ENCODE peak calls at places on chromosomes 7 and 10, in five cellular contexts. One of them, this sample, is unnamed.

GRCh38 chr10:111384556-111384955 is 307.7 kb downstream of the ADRA2A start:
- DNase-seq in PC-3: no peak
- DNase-seq in fibroblast of mammary gland: no peak
- DNase-seq in germinal center: no peak
- DNase-seq in brain pericyte: no peak
- DNase-seq in this sample: no peak

GRCh38 chr7:50723888-50724287 is 58.8 kb downstream of the GRB10 start:
- DNase-seq in fibroblast of mammary gland: no peak
- DNase-seq in brain pericyte: no peak
- DNase-seq in PC-3: no peak
- DNase-seq in germinal center: no peak
- DNase-seq in this sample: no peak

GRCh38 chr7:18520450-18521235 is 25.1 kb downstream of the HDAC9 start:
- DNase-seq in brain pericyte: no peak
- DNase-seq in germinal center: no peak
- DNase-seq in PC-3: peak
- DNase-seq in fibroblast of mammary gland: peak
- DNase-seq in this sample: no peak

GRCh38 chr10:92290076-92290836 is 622 bp downstream of the CPEB3 start:
- DNase-seq in brain pericyte: no peak
- DNase-seq in germinal center: peak
- DNase-seq in fibroblast of mammary gland: peak
- DNase-seq in PC-3: peak
- DNase-seq in this sample: no peak

GRCh38 chr10:66940950-66941349 is 15.1 kb downstream of the LRRTM3 start:
- DNase-seq in germinal center: no peak
- DNase-seq in PC-3: no peak
- DNase-seq in fibroblast of mammary gland: no peak
- DNase-seq in brain pericyte: no peak
- DNase-seq in this sample: no peak

GRCh38 chr10:9140373-9140772 is 1085.9 kb downstream of the GATA3 start:
- DNase-seq in germinal center: no peak
- DNase-seq in PC-3: no peak
- DNase-seq in brain pericyte: no peak
- DNase-seq in fibroblast of mammary gland: no peak
- DNase-seq in this sample: no peak

GRCh38 chr10:132336064-132336746 is 4.2 kb downstream of the LRRC27 start:
- DNase-seq in fibroblast of mammary gland: no peak
- DNase-seq in germinal center: no peak
- DNase-seq in brain pericyte: no peak
- DNase-seq in PC-3: no peak
- DNase-seq in this sample: no peak

GRCh38 chr7:156460861-156461632 is 179.5 kb upstream of the RNF32 start:
- DNase-seq in brain pericyte: no peak
- DNase-seq in PC-3: no peak
- DNase-seq in fibroblast of mammary gland: no peak
- DNase-seq in germinal center: no peak
- DNase-seq in this sample: peak

GRCh38 chr7:54541941-54542618 is at the start of gene VSTM2A:
- DNase-seq in germinal center: no peak
- DNase-seq in brain pericyte: no peak
- DNase-seq in fibroblast of mammary gland: no peak
- DNase-seq in PC-3: no peak
- DNase-seq in this sample: no peak

GRCh38 chr7:5492249-5493020 is 68.8 kb upstream of the TNRC18 start:
- DNase-seq in fibroblast of mammary gland: no peak
- DNase-seq in germinal center: no peak
- DNase-seq in brain pericyte: no peak
- DNase-seq in PC-3: no peak
- DNase-seq in this sample: no peak

GRCh38 chr10:11057018-11057417 is 39.3 kb downstream of the CELF2 start:
- DNase-seq in germinal center: no peak
- DNase-seq in fibroblast of mammary gland: no peak
- DNase-seq in PC-3: no peak
- DNase-seq in brain pericyte: no peak
- DNase-seq in this sample: no peak

GRCh38 chr10:70445718-70446485 is 4.4 kb upstream of the NODAL start:
- DNase-seq in germinal center: no peak
- DNase-seq in fibroblast of mammary gland: peak
- DNase-seq in PC-3: no peak
- DNase-seq in brain pericyte: no peak
- DNase-seq in this sample: no peak

GRCh38 chr10:86256690-86257315 is 109.8 kb downstream of the GRID1 start:
- DNase-seq in germinal center: no peak
- DNase-seq in fibroblast of mammary gland: no peak
- DNase-seq in brain pericyte: no peak
- DNase-seq in PC-3: no peak
- DNase-seq in this sample: peak

GRCh38 chr7:157189405-157189804 is 50.7 kb downstream of the UBE3C start:
- DNase-seq in fibroblast of mammary gland: no peak
- DNase-seq in germinal center: no peak
- DNase-seq in brain pericyte: no peak
- DNase-seq in PC-3: no peak
- DNase-seq in this sample: no peak

GRCh38 chr7:149686449-149686848 is 86.9 kb downstream of the ZNF467 start:
- DNase-seq in brain pericyte: no peak
- DNase-seq in fibroblast of mammary gland: no peak
- DNase-seq in PC-3: no peak
- DNase-seq in germinal center: no peak
- DNase-seq in this sample: no peak

This sample was measured in cardiac septum.